ENCODE peak calls at places on chromosomes 3 and 15, in five cellular contexts. R is HAP-1, E is adrenal gland, O is kidney epithelial cell, F is gastrocnemius medialis. Z is an unnamed sample. For H3K36me3, the result is how much of the 10 kb centered on the place peaks cover.

GRCh38 chr3:10712121-10712520 is 103.9 kb upstream of the SLC6A11 start:
- DNase-seq in R (no peak), E (no peak), O (no peak), F (no peak), Z (no peak)

GRCh38 chr3:149662240-149662887 is 4.5 kb upstream of the WWTR1 start:
- DNase-seq in R (peak), E (no peak), O (no peak), F (no peak), Z (no peak)

GRCh38 chr3:52532838-52533622 is 627 bp downstream of the NT5DC2 start:
- DNase-seq in R (no peak), E (peak), O (no peak), F (peak), Z (no peak)

GRCh38 chr3:41260063-41260450 is 60.8 kb downstream of the CTNNB1 start:
- DNase-seq in R (no peak), E (no peak), O (no peak), F (no peak), Z (no peak)

GRCh38 chr3:52277071-52277964 is 1.1 kb downstream of the WDR82 start:
- DNase-seq in R (peak), E (peak), O (no peak), F (peak), Z (peak)

GRCh38 chr15:40322531-40323238 is 807 bp upstream of the INAFM2 start:
- DNase-seq in R (no peak), E (no peak), O (no peak), F (no peak), Z (no peak)

GRCh38 chr3:61239871-61240270 is 11.4 kb downstream of the FHIT start:
- DNase-seq in R (no peak), E (no peak), O (no peak), F (no peak), Z (peak)

GRCh38 chr15:86555939-86556725 is 476.5 kb downstream of the AGBL1 start:
- DNase-seq in R (no peak), E (no peak), O (no peak), F (no peak), Z (no peak)

GRCh38 chr15:49742381-49742780 is 121.5 kb downstream of the DTWD1 start:
- DNase-seq in R (no peak), E (no peak), O (no peak), F (no peak), Z (peak)

GRCh38 chr15:70998319-70998718 is 105.7 kb downstream of the LRRC49 start:
- DNase-seq in R (no peak), E (no peak), O (no peak), F (no peak), Z (no peak)

GRCh38 chr3:62101488-62101887 is 271.9 kb downstream of the FEZF2 start:
- DNase-seq in R (no peak), E (no peak), O (no peak), F (no peak), Z (no peak)

GRCh38 chr3:149460123-149460522 is 14.4 kb upstream of the TM4SF4 start:
- DNase-seq in R (no peak), E (no peak), O (no peak), F (peak), Z (no peak)

GRCh38 chr15:33923446-33923845 is 44.9 kb upstream of the CHRM5 start:
- DNase-seq in R (no peak), E (no peak), O (no peak), F (no peak), Z (no peak)

GRCh38 chr3:73603771-73604171 is 21.0 kb downstream of the PDZRN3 start:
- DNase-seq in R (no peak), E (no peak), O (no peak), F (no peak), Z (no peak)

GRCh38 chr3:23809840-23810341 is 4.1 kb downstream of the UBE2E1 start:
- DNase-seq in R (peak), E (no peak), O (no peak), F (no peak), Z (no peak)

GRCh38 chr15:81294501-81294850 is 29.5 kb downstream of the STARD5 start:
- DNase-seq in R (no peak), E (no peak), O (no peak), F (no peak), Z (no peak)

GRCh38 chr3:52769786-52770445 is 824 bp downstream of the NEK4 start:
- DNase-seq in R (peak), E (no peak), O (no peak), F (no peak), Z (no peak)

GRCh38 chr15:44656241-44656640 is 7.2 kb downstream of the SPG11 start:
- DNase-seq in R (no peak), E (no peak), O (no peak), F (no peak), Z (no peak)

GRCh38 chr3:122977645-122978466 is 49.7 kb downstream of the SEMA5B start:
- DNase-seq in R (no peak), E (no peak), O (peak), F (no peak), Z (peak)

DNA sequence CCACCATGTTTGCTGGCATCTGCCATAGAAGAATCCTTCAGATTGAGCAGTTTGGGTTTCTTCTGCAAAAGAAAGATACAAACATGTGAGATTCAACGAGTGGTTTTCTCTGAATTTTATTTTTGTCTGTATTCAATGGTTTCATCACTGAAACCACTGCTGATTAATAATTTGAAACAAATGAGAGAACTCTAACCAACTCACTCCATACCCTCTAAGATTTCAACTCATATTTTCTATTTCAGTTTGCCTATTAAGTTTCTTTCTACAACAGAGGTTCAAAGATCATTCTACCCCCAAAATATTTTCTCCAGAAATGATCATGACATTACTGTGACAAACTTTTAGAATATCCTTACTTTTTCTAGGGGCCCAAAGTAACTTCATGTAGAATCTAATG is 38.7 kb upstream of the MAN2C1 start:
- DNase-seq in R (no peak), E (no peak), O (no peak), F (no peak), Z (no peak)
- H3K36me3 ChIP-seq in R (half or more), E (under half), O (under half), F (half or more), Z (half or more)

GRCh38 chr15:75061272-75061671 is 37.9 kb downstream of the PPCDC start:
- DNase-seq in R (no peak), E (peak), O (no peak), F (no peak), Z (no peak)
- H3K4me3 ChIP-seq in R (no peak), E (no peak), O (no peak), F (no peak), Z (no peak)

GRCh38 chr3:181727122-181728036 is 15.7 kb downstream of the SOX2 start:
- DNase-seq in R (no peak), E (no peak), O (no peak), F (no peak), Z (no peak)

GRCh38 chr3:181730364-181730763 is 18.6 kb downstream of the SOX2 start:
- DNase-seq in R (no peak), E (no peak), O (no peak), F (no peak), Z (no peak)

GRCh38 chr3:181729071-181729915 is 17.6 kb downstream of the SOX2 start:
- DNase-seq in R (no peak), E (no peak), O (no peak), F (no peak), Z (no peak)

GRCh38 chr3:181726351-181727121 is 14.8 kb downstream of the SOX2 start:
- DNase-seq in R (no peak), E (no peak), O (no peak), F (no peak), Z (no peak)

DNA sequence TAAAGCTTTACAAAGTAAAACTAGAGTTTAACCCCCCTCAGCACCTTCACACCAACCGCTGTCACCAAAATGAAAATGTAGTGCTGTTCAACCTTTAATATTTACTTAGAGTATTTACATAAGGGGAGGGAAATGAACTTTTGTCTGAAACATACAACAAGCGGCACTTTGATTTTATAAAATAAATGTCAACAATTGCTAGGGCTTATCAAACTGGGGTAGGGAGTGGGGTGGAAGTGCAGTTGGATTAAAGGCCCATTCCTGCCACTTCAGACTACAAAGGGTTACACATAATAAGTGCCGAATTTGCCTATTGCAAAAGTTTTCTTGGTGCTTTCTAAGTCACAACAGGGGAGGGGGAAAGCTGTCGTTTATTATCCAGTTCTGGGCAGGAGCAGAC is 16.7 kb downstream of the SOX2 start:
- DNase-seq in R (no peak), E (no peak), O (no peak), F (no peak), Z (no peak)
- H3K36me3 ChIP-seq in R (under half), E (under half), O (under half), F (under half), Z (under half)

GRCh38 chr3:175432338-175433025 is 573.3 kb downstream of the NAALADL2 start:
- DNase-seq in R (no peak), E (no peak), O (no peak), F (no peak), Z (no peak)
- H3K4me3 ChIP-seq in R (no peak), E (no peak), O (no peak), F (no peak), Z (peak)

DNA sequence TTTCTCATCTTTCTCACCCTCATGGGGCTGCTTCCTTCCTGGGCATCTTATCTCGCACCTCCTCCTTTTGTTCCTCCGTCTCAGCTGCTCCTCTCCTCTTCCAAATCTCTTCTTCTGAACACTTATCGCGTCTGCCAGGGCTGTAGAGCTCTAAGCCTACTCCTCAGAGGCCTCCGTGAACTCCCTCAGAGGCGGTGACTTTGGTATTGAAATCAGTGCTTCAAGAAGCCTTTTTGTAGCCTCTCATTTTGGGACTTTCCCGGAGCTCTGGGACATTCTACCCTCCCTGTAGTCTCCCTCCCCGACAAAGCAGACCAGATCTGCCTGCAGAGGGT is 17.6 kb upstream of the CPNE9 start:
- DNase-seq in R (no peak), E (no peak), O (no peak), F (no peak), Z (no peak)
- H3K36me3 ChIP-seq in R (under half), E (under half), O (under half), F (half or more), Z (under half)

GRCh38 chr3:27713066-27713400 is 9.1 kb downstream of the EOMES start:
- DNase-seq in R (no peak), E (no peak), O (no peak), F (no peak), Z (no peak)
- H3K4me3 ChIP-seq in R (no peak), E (no peak), O (peak), F (peak), Z (peak)

GRCh38 chr3:69052567-69052898 is 400 bp upstream of the TMF1 start:
- DNase-seq in R (no peak), E (no peak), O (no peak), F (no peak), Z (no peak)
- H3K36me3 ChIP-seq in R (under half), E (under half), O (under half), F (under half), Z (under half)

GRCh38 chr15:98873441-98874218 is 134.0 kb downstream of the PGPEP1L start:
- DNase-seq in R (no peak), E (no peak), O (no peak), F (no peak), Z (no peak)

GRCh38 chr15:98872777-98873176 is 134.8 kb downstream of the PGPEP1L start:
- DNase-seq in R (no peak), E (no peak), O (no peak), F (no peak), Z (no peak)

GRCh38 chr15:98874773-98875172 is 132.8 kb downstream of the PGPEP1L start:
- DNase-seq in R (no peak), E (no peak), O (no peak), F (no peak), Z (no peak)

GRCh38 chr15:98875309-98875708 is 132.3 kb downstream of the PGPEP1L start:
- DNase-seq in R (no peak), E (no peak), O (no peak), F (no peak), Z (no peak)

DNA sequence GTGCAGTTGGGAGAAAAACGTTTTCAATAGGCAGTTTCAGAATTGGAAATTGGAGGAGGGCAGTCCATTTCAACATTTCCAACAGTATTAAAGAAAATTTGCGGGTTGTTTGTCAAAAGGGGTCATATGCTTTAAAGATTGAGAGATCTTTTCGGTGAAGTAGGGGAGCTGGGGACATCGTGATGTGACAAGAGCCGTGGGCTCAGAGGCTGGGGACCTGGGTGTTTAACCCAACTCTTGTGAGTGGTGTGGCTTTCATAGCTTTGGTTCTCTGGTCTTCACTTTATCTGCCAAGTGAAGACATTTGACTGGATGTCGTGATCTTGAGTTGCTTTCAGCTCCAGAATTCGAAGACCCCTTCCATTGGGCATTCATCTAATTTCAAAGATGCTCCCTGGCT is 133.2 kb downstream of the PGPEP1L start:
- DNase-seq in R (no peak), E (no peak), O (no peak), F (no peak), Z (no peak)
- H3K4me3 ChIP-seq in R (no peak), E (no peak), O (no peak), F (no peak), Z (no peak)

Z was measured in MG63.